ENCODE peak calls at places on chromosomes 6 and 20, in five cellular contexts. T is uterus, B is neural progenitor cell, L is Peyer's patch, Z is kidney epithelial cell. R is an unnamed sample.

GRCh38 chr6:154806804-154807203 is 73.6 kb downstream of the SCAF8 start:
- DNase-seq in T (no peak), B (no peak), L (no peak), Z (no peak), R (no peak)

GRCh38 chr6:45951771-45952529 is 63.7 kb downstream of the CLIC5 start:
- DNase-seq in T (no peak), B (no peak), L (no peak), Z (no peak), R (no peak)

GRCh38 chr6:43924222-43924702 is 154.3 kb downstream of the VEGFA start:
- DNase-seq in T (no peak), B (no peak), L (no peak), Z (no peak), R (no peak)

GRCh38 chr6:144262470-144263369 is 22.4 kb upstream of the UTRN start:
- DNase-seq in T (no peak), B (no peak), L (peak), Z (no peak), R (no peak)

GRCh38 chr20:18907353-18907752 is 93.8 kb downstream of the SCP2D1 start:
- DNase-seq in T (no peak), B (no peak), L (no peak), Z (no peak), R (peak)

GRCh38 chr6:5726976-5727718 is 279.6 kb downstream of the NRN1 start:
- DNase-seq in T (no peak), B (no peak), L (no peak), Z (no peak), R (no peak)

GRCh38 chr6:69825904-69826303 is 29.1 kb upstream of the LMBRD1 start:
- DNase-seq in T (no peak), B (no peak), L (no peak), Z (no peak), R (no peak)

GRCh38 chr20:5714261-5715041 is 35.8 kb upstream of the SHLD1 start:
- DNase-seq in T (no peak), B (peak), L (peak), Z (peak), R (no peak)

GRCh38 chr6:131924881-131925474 is 26.2 kb downstream of the CCN2 start:
- DNase-seq in T (no peak), B (peak), L (no peak), Z (no peak), R (no peak)

GRCh38 chr6:25166955-25167753 is 112.0 kb upstream of the CARMIL1 start:
- DNase-seq in T (no peak), B (no peak), L (no peak), Z (no peak), R (no peak)

GRCh38 chr6:8135276-8135675 is 32.9 kb upstream of the EEF1E1 start:
- DNase-seq in T (no peak), B (no peak), L (no peak), Z (no peak), R (no peak)

GRCh38 chr6:37169458-37170272 is at the start of gene PIM1:
- DNase-seq in T (peak), B (peak), L (peak), Z (peak), R (peak)

GRCh38 chr6:40894962-40895799 is 143.8 kb downstream of the UNC5CL start:
- DNase-seq in T (peak), B (peak), L (peak), Z (no peak), R (no peak)

GRCh38 chr20:44075191-44075949 is 111.6 kb downstream of the JPH2 start:
- DNase-seq in T (no peak), B (no peak), L (peak), Z (no peak), R (peak)

GRCh38 chr6:161682982-161683381 is 409.1 kb upstream of the AGPAT4 start:
- DNase-seq in T (no peak), B (no peak), L (no peak), Z (no peak), R (no peak)

GRCh38 chr20:11235058-11235457 is 561.3 kb upstream of the JAG1 start:
- DNase-seq in T (no peak), B (no peak), L (no peak), Z (peak), R (no peak)

GRCh38 chr6:70411948-70412796 is 1.1 kb upstream of the FAM135A start:
- DNase-seq in T (no peak), B (no peak), L (no peak), Z (no peak), R (no peak)

GRCh38 chr6:36852481-36853147 is 13.4 kb upstream of the CPNE5 start:
- DNase-seq in T (peak), B (no peak), L (no peak), Z (no peak), R (no peak)

GRCh38 chr6:44054635-44055559 is 72.4 kb downstream of the MRPL14 start:
- DNase-seq in T (no peak), B (no peak), L (no peak), Z (no peak), R (no peak)

GRCh38 chr20:43750774-43751166 is 24.0 kb upstream of the GTSF1L start:
- DNase-seq in T (no peak), B (no peak), L (no peak), Z (no peak), R (no peak)

GRCh38 chr6:111237757-111238260 is 150.5 kb downstream of the SLC16A10 start:
- DNase-seq in T (no peak), B (no peak), L (no peak), Z (no peak), R (no peak)

GRCh38 chr6:95431637-95432228 is 145.6 kb upstream of the MANEA start:
- DNase-seq in T (no peak), B (peak), L (peak), Z (peak), R (no peak)

GRCh38 chr6:36314221-36315014 is 22.3 kb downstream of the BNIP5 start:
- DNase-seq in T (no peak), B (no peak), L (no peak), Z (peak), R (no peak)

GRCh38 chr6:149049230-149049629 is 268.3 kb upstream of the TAB2 start:
- DNase-seq in T (no peak), B (no peak), L (no peak), Z (no peak), R (no peak)

GRCh38 chr20:35359335-35359997 is 52.3 kb downstream of the UQCC1 start:
- DNase-seq in T (no peak), B (no peak), L (no peak), Z (no peak), R (no peak)

GRCh38 chr6:147888374-147888773 is 379.9 kb downstream of the SAMD5 start:
- DNase-seq in T (no peak), B (no peak), L (no peak), Z (no peak), R (no peak)

GRCh38 chr6:44662461-44663121 is 275.1 kb downstream of the CDC5L start:
- DNase-seq in T (no peak), B (peak), L (peak), Z (peak), R (no peak)

GRCh38 chr6:169559001-169559441 is 142.8 kb downstream of the WDR27 start:
- DNase-seq in T (no peak), B (no peak), L (no peak), Z (no peak), R (peak)

GRCh38 chr20:32772046-32772445 is 9.9 kb downstream of the DNMT3B start:
- DNase-seq in T (no peak), B (no peak), L (no peak), Z (no peak), R (no peak)

GRCh38 chr20:57810511-57811372 is 100.9 kb upstream of the PMEPA1 start:
- DNase-seq in T (no peak), B (peak), L (peak), Z (peak), R (no peak)

GRCh38 chr6:125994659-125995488 is 8.5 kb downstream of the TRMT11 start:
- DNase-seq in T (no peak), B (no peak), L (no peak), Z (no peak), R (no peak)

GRCh38 chr6:77456531-77457248 is 6.6 kb downstream of the HTR1B start:
- DNase-seq in T (no peak), B (no peak), L (no peak), Z (peak), R (no peak)

GRCh38 chr6:4322134-4322845 is 186.9 kb upstream of the ECI2 start:
- DNase-seq in T (no peak), B (no peak), L (no peak), Z (no peak), R (no peak)

GRCh38 chr6:4270799-4271198 is 135.4 kb upstream of the ECI2 start:
- DNase-seq in T (no peak), B (no peak), L (no peak), Z (no peak), R (peak)

GRCh38 chr6:108080010-108080780 is 5.7 kb upstream of the OSTM1 start:
- DNase-seq in T (no peak), B (no peak), L (no peak), Z (no peak), R (no peak)

GRCh38 chr20:36214684-36215256 is 21.5 kb upstream of the AAR2 start:
- DNase-seq in T (no peak), B (peak), L (no peak), Z (no peak), R (no peak)

GRCh38 chr6:128209771-128210170 is 308.9 kb upstream of the THEMIS start:
- DNase-seq in T (no peak), B (no peak), L (no peak), Z (peak), R (no peak)

DNA sequence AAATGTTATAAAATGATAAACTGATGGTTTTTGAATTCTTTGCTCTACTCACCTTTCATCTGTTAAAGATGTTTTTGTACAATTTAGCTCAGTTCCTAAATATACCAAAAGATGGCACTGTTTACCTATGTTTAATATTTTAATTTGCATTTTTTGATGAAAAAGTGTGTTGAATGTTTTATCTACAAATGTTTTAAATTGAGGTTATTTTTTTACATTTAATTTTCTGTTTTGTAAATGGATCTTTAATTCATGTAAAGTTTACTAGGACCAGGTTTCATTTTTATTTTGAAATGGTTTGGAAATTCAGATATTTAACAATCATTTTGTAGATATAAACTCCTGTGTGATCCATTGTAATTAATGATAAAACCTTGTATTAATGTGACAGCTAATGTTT is 30.0 kb downstream of the CDKAL1 start:
- DNase-seq in T (no peak), B (peak), L (no peak), Z (no peak), R (no peak)
- TF ChIP-seq CTCF in T (peak), B (peak), L (peak), Z (peak), R (peak)

GRCh38 chr6:158604048-158604406 is 40.5 kb downstream of the DYNLT1 start:
- DNase-seq in T (no peak), B (no peak), L (no peak), Z (no peak), R (no peak)

GRCh38 chr6:158606935-158607334 is 37.6 kb downstream of the DYNLT1 start:
- DNase-seq in T (no peak), B (no peak), L (no peak), Z (no peak), R (no peak)

GRCh38 chr6:158607411-158608170 is 37.0 kb downstream of the DYNLT1 start:
- DNase-seq in T (no peak), B (no peak), L (no peak), Z (no peak), R (no peak)

GRCh38 chr6:158603261-158604047 is 41.1 kb downstream of the DYNLT1 start:
- DNase-seq in T (no peak), B (no peak), L (no peak), Z (no peak), R (no peak)

GRCh38 chr6:158605266-158605878 is 39.2 kb downstream of the DYNLT1 start:
- DNase-seq in T (peak), B (peak), L (peak), Z (peak), R (no peak)
- TF ChIP-seq CTCF in T (peak), B (peak), L (peak), Z (peak), R (peak)

DNA sequence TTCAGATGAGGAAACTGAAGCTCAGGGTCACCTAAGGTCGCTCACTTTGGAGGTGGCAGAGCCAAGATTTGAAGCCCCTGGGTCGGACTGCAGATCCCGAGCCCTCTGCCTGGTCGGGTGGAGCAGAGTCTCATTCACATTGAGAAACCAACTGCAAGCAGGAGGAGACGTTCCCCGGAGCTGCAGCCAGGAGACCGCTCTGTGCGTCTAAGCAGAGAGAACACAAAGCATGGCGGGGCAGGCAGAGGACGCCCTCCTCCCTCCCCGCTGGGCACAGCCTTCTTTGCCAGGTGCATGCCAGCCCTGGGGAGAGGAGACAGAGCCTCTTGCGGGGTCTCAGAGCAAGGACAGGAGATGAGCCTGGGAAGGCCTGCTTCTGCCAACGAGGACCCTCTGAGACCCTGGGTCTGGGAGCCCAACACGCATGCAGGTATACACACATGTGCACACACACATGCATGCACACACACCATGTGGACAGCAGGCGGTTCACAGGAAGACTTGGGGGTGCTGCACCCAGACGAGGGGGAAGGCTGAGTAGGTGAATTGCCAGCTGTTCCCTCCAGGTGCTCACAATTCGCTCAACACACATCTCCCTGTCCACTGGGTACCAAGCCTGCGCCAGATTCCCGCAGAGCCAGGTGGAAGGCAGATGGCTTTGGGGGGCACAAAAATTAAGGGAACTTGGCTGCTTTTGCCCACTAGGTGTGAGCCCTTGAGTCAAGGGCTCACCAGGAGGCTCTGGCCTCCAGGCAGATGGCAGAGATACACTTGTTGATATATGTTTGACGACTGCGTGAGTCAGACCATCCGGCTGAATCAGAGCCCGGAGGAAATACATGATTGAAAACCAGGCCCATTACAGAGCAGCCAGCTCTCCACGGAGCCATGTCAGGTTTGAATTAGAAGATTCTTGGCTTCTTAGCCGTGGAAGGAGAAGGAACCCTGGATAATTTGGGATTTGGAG is 5.5 kb upstream of the NTSR1 start:
- DNase-seq in T (no peak), B (no peak), L (no peak), Z (peak), R (no peak)
- TF ChIP-seq CTCF in T (no peak), B (no peak), L (no peak), Z (peak), R (peak)

GRCh38 chr6:31597006-31597405 is 4.2 kb upstream of the NCR3 start:
- DNase-seq in T (no peak), B (peak), L (no peak), Z (no peak), R (no peak)
- TF ChIP-seq CTCF in T (no peak), B (peak), L (peak), Z (peak), R (no peak)

GRCh38 chr6:87656857-87657256 is 45.2 kb downstream of the AKIRIN2 start:
- DNase-seq in T (no peak), B (no peak), L (no peak), Z (no peak), R (no peak)
- TF ChIP-seq CTCF in T (no peak), B (no peak), L (no peak), Z (no peak), R (no peak)

DNA sequence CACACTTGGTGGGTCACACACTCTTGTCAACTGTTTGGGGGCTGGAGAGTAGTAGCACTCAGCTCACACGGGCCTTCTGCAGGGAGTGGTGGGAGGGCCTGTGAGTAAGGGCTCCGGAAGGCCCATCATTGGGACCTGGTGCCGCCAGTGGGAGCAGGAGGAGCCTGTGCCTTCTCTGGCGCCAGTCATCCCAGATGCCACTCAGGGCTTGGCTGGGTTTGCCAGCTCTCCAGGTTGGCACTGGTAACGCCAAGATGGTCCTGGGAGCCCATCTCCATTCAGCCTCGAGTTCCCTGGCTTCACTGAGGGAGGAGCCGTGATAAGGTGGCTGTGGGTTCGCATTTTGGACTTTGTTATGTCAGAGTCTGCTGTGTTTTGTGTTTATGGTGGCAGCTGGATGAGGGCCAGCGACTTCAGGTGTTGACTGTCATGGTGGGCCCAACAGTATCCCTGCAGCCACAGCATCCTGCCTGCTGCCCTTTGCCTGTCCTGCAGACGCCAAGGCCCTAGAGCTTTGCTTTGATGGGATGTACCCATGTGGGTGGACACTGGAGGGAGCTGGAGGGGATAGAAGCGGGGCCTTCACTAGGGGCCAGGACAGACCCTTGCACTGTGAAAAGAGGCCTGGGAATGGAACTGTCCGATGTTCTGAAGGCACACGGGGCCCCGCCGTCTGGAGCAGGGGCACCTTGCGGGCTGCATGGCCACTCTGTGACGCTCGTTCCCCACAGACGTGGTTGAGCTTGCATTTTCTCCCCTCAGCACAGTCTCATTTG is 13.3 kb upstream of the DNAJC5 start:
- DNase-seq in T (no peak), B (peak), L (no peak), Z (no peak), R (no peak)
- TF ChIP-seq CTCF in T (no peak), B (no peak), L (no peak), Z (no peak), R (no peak)

GRCh38 chr20:62476074-62476838 is 461 bp upstream of the GATA5 start:
- DNase-seq in T (no peak), B (peak), L (peak), Z (no peak), R (no peak)

GRCh38 chr20:62475819-62476073 is at the start of gene GATA5:
- DNase-seq in T (no peak), B (no peak), L (no peak), Z (no peak), R (no peak)

GRCh38 chr20:62480318-62480717 is 4.5 kb upstream of the GATA5 start:
- DNase-seq in T (no peak), B (no peak), L (no peak), Z (no peak), R (no peak)

GRCh38 chr20:62479218-62479617 is 3.4 kb upstream of the GATA5 start:
- DNase-seq in T (no peak), B (no peak), L (no peak), Z (no peak), R (no peak)

GRCh38 chr20:62477669-62478450 is 2.1 kb upstream of the GATA5 start:
- DNase-seq in T (no peak), B (peak), L (no peak), Z (no peak), R (no peak)
- TF ChIP-seq CTCF in T (no peak), B (peak), L (no peak), Z (peak), R (no peak)

GRCh38 chr6:89638320-89639195 is at the start of gene LYRM2:
- DNase-seq in T (peak), B (peak), L (peak), Z (peak), R (peak)
- TF ChIP-seq CTCF in T (peak), B (peak), L (no peak), Z (no peak), R (no peak)

GRCh38 chr6:101578306-101578705 is 184.8 kb downstream of the GRIK2 start:
- DNase-seq in T (no peak), B (no peak), L (no peak), Z (no peak), R (no peak)

GRCh38 chr6:101577091-101577490 is 183.6 kb downstream of the GRIK2 start:
- DNase-seq in T (no peak), B (no peak), L (no peak), Z (no peak), R (no peak)

GRCh38 chr6:101572627-101573026 is 179.1 kb downstream of the GRIK2 start:
- DNase-seq in T (no peak), B (no peak), L (no peak), Z (no peak), R (no peak)
- TF ChIP-seq CTCF in T (no peak), B (no peak), L (no peak), Z (no peak), R (no peak)

R was measured in esophagus muscularis mucosa.